ENCODE peak calls at places on chromosomes 6 and 20, in seven cellular contexts. O, S, W, Y, M, X and H are unnamed samples.

GRCh38 chr6:169976301-169977081 is 225.1 kb downstream of the ERMARD start:
- DNase-seq in X (no peak), O (no peak), W (no peak), S (no peak), Y (no peak), M (peak), H (no peak)

GRCh38 chr6:40900791-40901190 is 138.2 kb downstream of the UNC5CL start:
- DNase-seq in X (no peak), W (no peak), M (no peak), Y (no peak), S (no peak), O (peak), H (no peak)

GRCh38 chr6:158174024-158174423 is 5.9 kb downstream of the GTF2H5 start:
- DNase-seq in M (no peak), W (no peak), S (no peak), X (no peak), O (no peak), Y (no peak), H (no peak)

GRCh38 chr6:84546427-84546914 is 217.9 kb downstream of the TBX18 start:
- DNase-seq in S (no peak), W (peak), O (no peak), X (peak), M (no peak), Y (no peak), H (no peak)

GRCh38 chr6:155084431-155085123 is 89.5 kb downstream of the TIAM2 start:
- DNase-seq in Y (no peak), X (no peak), W (no peak), M (peak), S (no peak), O (no peak), H (no peak)

GRCh38 chr6:138972226-138972665 is 15.8 kb downstream of the REPS1 start:
- DNase-seq in Y (no peak), O (no peak), S (no peak), W (no peak), M (peak), X (no peak), H (no peak)

GRCh38 chr6:92522589-92522988 is 896.8 kb downstream of the EPHA7 start:
- DNase-seq in Y (no peak), X (no peak), M (no peak), S (no peak), W (no peak), O (no peak), H (no peak)

GRCh38 chr20:38321959-38322598 is 18.1 kb downstream of the BPI start:
- DNase-seq in W (peak), X (peak), O (peak), Y (no peak), M (peak), S (no peak), H (no peak)

GRCh38 chr6:90197854-90198496 is 98.7 kb downstream of the BACH2 start:
- DNase-seq in Y (no peak), W (peak), M (no peak), O (no peak), S (no peak), X (peak), H (no peak)

GRCh38 chr6:144158133-144158532 is 7.8 kb downstream of the STX11 start:
- DNase-seq in O (peak), S (no peak), Y (no peak), W (peak), M (peak), X (peak), H (no peak)

GRCh38 chr20:33812673-33813462 is 1.7 kb downstream of the CHMP4B start:
- DNase-seq in X (peak), Y (no peak), S (no peak), M (peak), W (peak), O (peak), H (no peak)

GRCh38 chr6:99522531-99522930 is 7.3 kb upstream of the USP45 start:
- DNase-seq in S (no peak), M (no peak), Y (no peak), W (peak), X (peak), O (no peak), H (no peak)

GRCh38 chr6:47428288-47428687 is 49.3 kb upstream of the CD2AP start:
- DNase-seq in W (no peak), O (no peak), M (no peak), S (no peak), Y (no peak), X (no peak), H (no peak)

GRCh38 chr6:12968290-12968689 is 251.7 kb downstream of the PHACTR1 start:
- DNase-seq in Y (no peak), W (no peak), S (no peak), O (no peak), M (no peak), X (no peak), H (no peak)

GRCh38 chr6:145562771-145563615 is 172.3 kb downstream of the EPM2A start:
- DNase-seq in M (no peak), S (no peak), X (no peak), O (no peak), Y (no peak), W (no peak), H (no peak)

GRCh38 chr6:133358598-133358997 is 117.4 kb downstream of the EYA4 start:
- DNase-seq in S (no peak), O (no peak), W (no peak), M (no peak), X (no peak), Y (no peak), H (no peak)

GRCh38 chr20:2814587-2815051 is at the start of gene C20orf141:
- DNase-seq in W (peak), X (peak), Y (no peak), M (peak), O (peak), S (no peak), H (no peak)

GRCh38 chr20:33814238-33814712 is 3.1 kb downstream of the CHMP4B start:
- DNase-seq in W (no peak), X (no peak), O (no peak), S (no peak), Y (no peak), M (peak), H (no peak)

GRCh38 chr6:124780621-124781020 is 181.6 kb upstream of the RNF217 start:
- DNase-seq in W (no peak), M (no peak), O (no peak), X (no peak), S (no peak), Y (no peak), H (no peak)

GRCh38 chr6:39669117-39669690 is 56.0 kb downstream of the KIF6 start:
- DNase-seq in X (no peak), M (no peak), S (no peak), W (no peak), O (no peak), Y (no peak), H (no peak)

GRCh38 chr6:153074761-153075160 is 56.3 kb downstream of the RGS17 start:
- DNase-seq in X (peak), S (no peak), Y (no peak), W (peak), O (no peak), M (no peak), H (no peak)

GRCh38 chr6:18506387-18507017 is 119.4 kb downstream of the RNF144B start:
- DNase-seq in X (no peak), W (no peak), Y (no peak), O (no peak), M (no peak), S (no peak), H (no peak)

GRCh38 chr6:45369870-45370269 is 7.9 kb downstream of the SUPT3H start:
- DNase-seq in W (no peak), S (no peak), M (no peak), Y (no peak), X (no peak), O (no peak), H (no peak)